ENCODE peak calls at places on chromosomes 11 and 22, in six cellular contexts. Q, Z, U, H, F and O are unnamed samples.

GRCh38 chr22:43832393-43833265 is 20.5 kb upstream of the EFCAB6 start:
- DNase-seq in Q (peak; percentile 57), Z (no peak), U (peak; percentile 51), H (peak; percentile 57), F (no peak), O (no peak)

GRCh38 chr11:17544181-17544622 is at the start of gene USH1C:
- DNase-seq in Q (peak; percentile 79), Z (peak; percentile 94), U (peak; percentile 77), H (no peak), F (no peak), O (no peak)

GRCh38 chr11:65278351-65278750 is 16.6 kb downstream of the POLA2 start:
- DNase-seq in Q (no peak), Z (no peak), U (no peak), H (no peak), F (no peak), O (no peak)

GRCh38 chr11:69915501-69916250 is 96.5 kb upstream of the FGF3 start:
- DNase-seq in Q (peak; percentile 97), Z (peak; percentile 97), U (peak; percentile 85), H (peak; percentile 84), F (peak; percentile 31), O (peak; percentile 70)

GRCh38 chr11:27239305-27239942 is 123.6 kb downstream of the CCDC34 start:
- DNase-seq in Q (no peak), Z (no peak), U (no peak), H (no peak), F (no peak), O (no peak)

GRCh38 chr11:2106583-2107209 is 32.5 kb downstream of the IGF2 start:
- DNase-seq in Q (no peak), Z (no peak), U (no peak), H (no peak), F (no peak), O (no peak)

GRCh38 chr22:49934891-49935557 is 16.6 kb downstream of the CRELD2 start:
- DNase-seq in Q (peak; percentile 96), Z (peak; percentile 80), U (peak; percentile 89), H (peak; percentile 93), F (no peak), O (no peak)

GRCh38 chr11:82996966-82997606 is 74.6 kb downstream of the RAB30 start:
- DNase-seq in Q (no peak), Z (no peak), U (no peak), H (no peak), F (peak; percentile 24), O (no peak)

GRCh38 chr11:6586434-6587359 is 16.7 kb downstream of the RRP8 start:
- DNase-seq in Q (no peak), Z (peak; percentile 81), U (no peak), H (peak; percentile 75), F (no peak), O (no peak)

GRCh38 chr11:113193894-113194293 is 120.5 kb upstream of the TTC12 start:
- DNase-seq in Q (no peak), Z (no peak), U (no peak), H (no peak), F (no peak), O (no peak)

GRCh38 chr22:48781391-48781790 is 1046.3 kb downstream of the BRD1 start:
- DNase-seq in Q (no peak), Z (peak; percentile 10), U (no peak), H (peak; percentile 52), F (no peak), O (no peak)

DNA sequence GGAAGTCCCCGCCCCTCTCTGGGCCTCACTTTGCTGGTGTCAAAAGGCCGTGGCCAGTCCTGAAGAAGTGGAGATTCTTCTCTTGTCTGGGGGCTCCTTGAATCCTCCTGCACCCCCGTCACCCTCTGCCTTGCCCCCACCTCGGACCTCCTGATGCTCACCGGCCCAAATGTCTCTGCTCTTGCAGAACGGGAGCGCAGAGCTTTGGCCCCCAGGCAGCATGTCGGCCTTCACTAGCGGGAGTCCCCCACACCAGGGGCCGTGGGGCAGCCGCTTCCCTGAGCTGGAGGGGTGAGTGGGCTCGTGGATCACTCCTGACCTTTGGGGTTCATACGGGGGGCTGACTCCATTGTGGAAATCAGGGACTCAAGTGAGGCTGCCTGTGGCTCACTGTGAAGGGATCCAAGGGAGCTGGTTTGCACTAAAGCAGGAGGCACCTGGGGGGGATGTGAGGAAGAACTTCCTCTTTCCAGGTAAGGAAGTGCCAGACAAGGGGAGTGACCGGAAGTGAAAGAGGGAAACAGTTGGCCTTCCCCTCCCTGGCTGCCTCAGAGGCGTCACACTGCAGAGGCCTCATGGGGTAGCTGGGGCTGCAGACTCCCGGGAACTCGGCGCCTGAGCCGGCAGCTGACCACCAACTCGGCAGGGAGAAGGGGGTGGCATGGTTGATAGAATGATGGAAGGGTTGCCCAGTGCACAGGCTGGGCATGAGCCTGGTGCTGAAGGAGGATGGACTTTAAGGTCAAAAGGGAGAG is 23.1 kb downstream of the CSF2RB start:
- DNase-seq in Q (no peak), Z (no peak), U (no peak), H (no peak), F (no peak), O (no peak)
- H3K36me3 ChIP-seq in Q (no peaks in the 10 kb centered on the region), Z (no peaks in the 10 kb centered on the region), U (no peaks in the 10 kb centered on the region), H (no peaks in the 10 kb centered on the region), F (no peaks in the 10 kb centered on the region), O (no peaks in the 10 kb centered on the region)

DNA sequence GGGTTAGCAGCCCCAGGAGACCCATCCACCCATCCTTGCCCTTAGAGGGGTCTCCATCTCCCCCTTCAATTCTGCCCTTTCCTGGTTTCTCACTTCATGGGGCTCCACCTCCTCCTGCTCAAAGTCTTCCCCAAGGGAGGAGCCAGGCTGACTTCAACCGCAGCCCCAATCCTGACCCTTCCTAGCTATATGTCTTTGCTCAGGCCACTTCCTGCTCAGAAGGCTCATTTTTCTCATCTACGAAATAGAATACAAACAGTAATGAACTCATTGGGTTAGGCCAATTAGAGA is 24.5 kb downstream of the POU2AF1 start:
- DNase-seq in Q (no peak), Z (no peak), U (no peak), H (no peak), F (no peak), O (no peak)
- H3K36me3 ChIP-seq in Q (no peaks in the 10 kb centered on the region), Z (no peaks in the 10 kb centered on the region), U (no peaks in the 10 kb centered on the region), H (no peaks in the 10 kb centered on the region), F (no peaks in the 10 kb centered on the region), O (no peaks in the 10 kb centered on the region)

GRCh38 chr11:12212181-12212820 is 101.9 kb downstream of the MICAL2 start:
- DNase-seq in Q (no peak), Z (no peak), U (no peak), H (no peak), F (no peak), O (no peak)

GRCh38 chr11:12212821-12213185 is 102.4 kb downstream of the MICAL2 start:
- DNase-seq in Q (no peak), Z (no peak), U (no peak), H (no peak), F (no peak), O (no peak)

GRCh38 chr11:12209096-12209495 is 98.7 kb downstream of the MICAL2 start:
- DNase-seq in Q (no peak), Z (no peak), U (no peak), H (no peak), F (no peak), O (no peak)

GRCh38 chr11:12211331-12212065 is 101.1 kb downstream of the MICAL2 start:
- DNase-seq in Q (peak; percentile 63), Z (no peak), U (no peak), H (no peak), F (no peak), O (no peak)

DNA sequence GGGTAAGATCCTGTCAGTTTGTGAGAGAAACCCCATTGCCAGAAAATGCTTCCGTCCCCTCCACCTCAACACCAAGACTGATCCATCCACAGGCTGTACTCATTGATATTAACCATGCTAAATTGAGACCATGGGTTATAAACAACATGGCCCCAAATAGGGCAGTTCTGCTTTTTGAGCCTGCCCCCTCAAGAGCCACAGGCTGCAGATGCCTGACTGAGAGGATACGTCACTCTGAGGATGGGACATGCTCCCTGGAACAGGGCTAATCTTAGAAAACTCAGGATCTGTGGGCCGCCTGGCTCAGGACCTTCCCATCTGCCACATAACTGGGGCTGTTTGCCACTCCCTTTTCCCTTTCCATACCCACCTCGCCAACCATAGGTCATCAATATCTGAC is 99.8 kb downstream of the MICAL2 start:
- DNase-seq in Q (no peak), Z (no peak), U (no peak), H (no peak), F (no peak), O (no peak)
- H3K36me3 ChIP-seq in Q (peaks cover 11% of the 10 kb centered on the region), Z (no peaks in the 10 kb centered on the region), U (no peaks in the 10 kb centered on the region), H (peaks cover 71% of the 10 kb centered on the region), F (peaks cover 70% of the 10 kb centered on the region), O (no peaks in the 10 kb centered on the region)

DNA sequence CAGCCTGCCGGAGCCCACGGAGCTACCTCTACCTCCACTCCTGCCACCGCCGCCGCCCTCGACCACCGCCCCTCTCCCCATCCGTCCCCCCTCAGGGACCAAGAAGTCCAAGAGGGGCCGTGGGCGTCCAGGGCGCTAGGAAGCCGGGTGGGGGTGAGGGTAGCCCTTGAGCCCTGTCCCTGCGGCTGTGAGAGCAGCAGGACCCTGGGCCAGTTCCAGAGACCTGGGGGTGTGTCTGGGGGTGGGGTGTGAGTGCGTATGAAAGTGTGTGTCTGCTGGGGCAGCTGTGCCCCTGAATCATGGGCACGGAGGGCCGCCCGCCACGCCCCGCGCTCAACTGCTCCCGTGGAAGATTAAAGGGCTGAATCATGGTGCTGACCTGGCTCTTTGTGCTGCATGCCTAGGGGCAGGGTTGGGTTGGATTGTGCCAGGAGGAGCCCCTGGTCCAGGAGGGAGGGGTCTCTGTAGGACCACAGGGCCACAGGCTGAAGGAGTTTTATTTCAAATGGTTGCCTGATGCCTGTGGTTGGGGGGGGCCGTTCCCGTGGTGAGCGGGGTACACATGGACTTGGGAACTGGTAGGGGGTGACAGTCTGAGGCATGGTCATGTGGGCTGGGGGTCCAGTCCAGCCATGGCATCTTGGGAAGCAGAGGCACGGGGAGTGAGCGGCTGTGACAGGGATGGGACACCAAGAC is 2.3 kb downstream of the PTPRCAP start:
- DNase-seq in Q (no peak), Z (no peak), U (no peak), H (no peak), F (no peak), O (no peak)
- H3K36me3 ChIP-seq in Q (no peaks in the 10 kb centered on the region), Z (peaks cover 46% of the 10 kb centered on the region), U (no peaks in the 10 kb centered on the region), H (peaks cover 87% of the 10 kb centered on the region), F (no peaks in the 10 kb centered on the region), O (peaks cover 26% of the 10 kb centered on the region)

GRCh38 chr11:118633979-118634378 is 26.6 kb downstream of the PHLDB1 start:
- DNase-seq in Q (no peak), Z (no peak), U (no peak), H (no peak), F (no peak), O (no peak)

GRCh38 chr11:118635237-118635591 is 27.8 kb downstream of the PHLDB1 start:
- DNase-seq in Q (no peak), Z (no peak), U (no peak), H (no peak), F (no peak), O (no peak)

GRCh38 chr11:118634435-118635236 is 27.2 kb downstream of the PHLDB1 start:
- DNase-seq in Q (peak; percentile 93), Z (peak; percentile 96), U (peak; percentile 96), H (peak; percentile 94), F (peak; percentile 62), O (peak; percentile 66)

GRCh38 chr11:118636569-118637290 is 29.3 kb downstream of the PHLDB1 start:
- DNase-seq in Q (no peak), Z (no peak), U (no peak), H (no peak), F (no peak), O (no peak)

DNA sequence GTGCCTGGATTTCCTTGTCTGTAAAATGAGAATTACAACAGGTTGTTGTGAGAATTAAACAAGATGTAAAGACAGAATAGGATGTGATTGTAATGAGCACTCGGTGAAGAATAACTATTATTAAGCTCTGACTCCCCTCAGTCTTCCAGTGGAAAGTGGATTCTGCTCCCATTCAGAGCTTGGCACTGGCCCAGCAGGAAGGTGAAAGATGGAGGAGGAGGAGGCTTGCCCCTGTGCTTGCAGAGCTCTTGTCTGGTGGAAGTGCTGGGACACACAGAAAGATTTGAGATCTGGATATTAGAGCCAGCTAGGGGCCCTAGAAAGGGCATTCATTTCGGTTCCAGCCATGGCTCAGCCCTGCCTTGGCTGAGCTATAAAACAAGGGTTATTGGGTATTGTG is 28.2 kb downstream of the PHLDB1 start:
- DNase-seq in Q (no peak), Z (no peak), U (no peak), H (no peak), F (no peak), O (no peak)
- H3K36me3 ChIP-seq in Q (peaks cover 3% of the 10 kb centered on the region), Z (peaks cover 14% of the 10 kb centered on the region), U (no peaks in the 10 kb centered on the region), H (peaks cover 60% of the 10 kb centered on the region), F (peaks cover 12% of the 10 kb centered on the region), O (peaks cover 11% of the 10 kb centered on the region)